ENCODE peak calls at places on chromosome 5, in five cellular contexts. U is NCI-H1417, M is Caki2, L is occipital lobe, B is astrocyte of the cerebellum. P is an unnamed sample.
A peak's percentile ranks its signal among the peaks of the same experiment; 100 is the strongest.

GRCh38 chr5:137498301-137498735 is 808 bp downstream of the SPOCK1 start:
- DNase-seq in B (no peak), L (no peak), U (no peak), M (peak; percentile 35), P (no peak)

GRCh38 chr5:141951341-141951781 is 6.6 kb downstream of the PCDH12 start:
- DNase-seq in U (no peak), L (no peak), B (no peak), M (no peak), P (no peak)

GRCh38 chr5:105101597-105101996 is 1539.0 kb upstream of the NUDT12 start:
- DNase-seq in U (no peak), L (no peak), B (no peak), M (no peak), P (no peak)

GRCh38 chr5:31280210-31280609 is 86.7 kb downstream of the CDH6 start:
- DNase-seq in B (no peak), U (no peak), L (no peak), M (no peak), P (no peak)

GRCh38 chr5:177294632-177295031 is 8.9 kb downstream of the RAB24 start:
- DNase-seq in M (no peak), U (no peak), B (no peak), L (no peak), P (no peak)

GRCh38 chr5:141484499-141485304 is at the start of gene PCDHGC4:
- DNase-seq in B (no peak), L (peak; percentile 60), M (no peak), U (peak; percentile 71), P (no peak)

GRCh38 chr5:51109786-51110410 is 273.4 kb upstream of the ISL1 start:
- DNase-seq in L (no peak), M (no peak), B (no peak), U (no peak), P (no peak)

GRCh38 chr5:143557061-143557818 is 153.8 kb upstream of the NR3C1 start:
- DNase-seq in B (no peak), M (no peak), U (peak; percentile 14), L (no peak), P (no peak)

GRCh38 chr5:179316111-179316551 is 29.1 kb downstream of the ADAMTS2 start:
- DNase-seq in L (no peak), B (no peak), U (no peak), M (no peak), P (peak; percentile 27)

GRCh38 chr5:168020522-168021294 is 270.7 kb upstream of the WWC1 start:
- DNase-seq in B (no peak), L (no peak), M (peak; percentile 6), U (no peak), P (no peak)

GRCh38 chr5:100788417-100788816 is 114.7 kb downstream of the ST8SIA4 start:
- DNase-seq in M (no peak), L (no peak), U (no peak), B (no peak), P (no peak)